ENCODE peak calls at places on chromosomes 16 and 17, in nine cellular contexts. U is NB4, K is lung, C is fibroblast of pulmonary artery, F is progenitor cell of endocrine pancreas, G is pancreas, E is neural progenitor cell, B is epithelial cell of proximal tubule, X is thoracic aorta. I is an unnamed sample.

GRCh38 chr17:66691644-66692500 is 143.0 kb upstream of the CACNG5 start:
- DNase-seq in X (no peak), K (no peak), B (no peak), U (peak; percentile 20), C (peak; percentile 91), F (no peak), G (no peak), E (no peak), I (no peak)

GRCh38 chr16:54034684-54035083 is 251.9 kb downstream of the IRX3 start:
- DNase-seq in B (no peak), E (no peak), K (no peak), F (no peak), X (no peak), G (no peak), C (peak; percentile 16), U (peak; percentile 58), I (no peak)

GRCh38 chr17:72525225-72525988 is 404.6 kb downstream of the SOX9 start:
- DNase-seq in B (no peak), U (no peak), C (no peak), K (no peak), G (no peak), E (no peak), F (no peak), X (no peak), I (no peak)

GRCh38 chr17:836154-836553 is 54.0 kb downstream of the MRM3 start:
- DNase-seq in G (no peak), F (no peak), C (peak; percentile 21), B (no peak), K (no peak), U (no peak), X (no peak), E (no peak), I (no peak)

GRCh38 chr17:19346351-19347255 is 15.9 kb downstream of the B9D1 start:
- DNase-seq in B (no peak), X (peak; percentile 83), U (peak; percentile 92), E (no peak), G (peak; percentile 12), F (no peak), K (no peak), C (peak; percentile 92), I (no peak)

GRCh38 chr16:30395992-30396560 is 856 bp downstream of the ZNF48 start:
- DNase-seq in X (no peak), C (no peak), K (no peak), B (no peak), G (no peak), U (peak; percentile 72), F (no peak), E (no peak), I (no peak)

GRCh38 chr16:83441523-83441922 is 366.3 kb upstream of the HSBP1 start:
- DNase-seq in F (no peak), B (no peak), C (no peak), G (no peak), K (no peak), U (no peak), X (no peak), E (no peak), I (no peak)

GRCh38 chr16:3625911-3626732 is 14.7 kb upstream of the SLX4 start:
- DNase-seq in B (no peak), F (no peak), G (no peak), E (no peak), X (no peak), U (peak; percentile 76), C (peak; percentile 75), K (no peak), I (no peak)

GRCh38 chr17:16986391-16986790 is 14.5 kb upstream of the TNFRSF13B start:
- DNase-seq in U (no peak), C (no peak), F (no peak), K (no peak), X (no peak), B (no peak), E (no peak), G (no peak), I (no peak)

GRCh38 chr17:47915667-47916242 is 19.7 kb downstream of the SP2 start:
- DNase-seq in G (no peak), K (no peak), C (no peak), E (no peak), F (no peak), B (no peak), X (no peak), U (no peak), I (no peak)

GRCh38 chr17:39081851-39082250 is 69.6 kb downstream of the PLXDC1 start:
- DNase-seq in C (no peak), K (no peak), G (no peak), X (no peak), E (no peak), B (no peak), U (no peak), F (no peak), I (no peak)

GRCh38 chr16:10609410-10609774 is 29.0 kb upstream of the EMP2 start:
- DNase-seq in K (no peak), X (no peak), U (no peak), C (peak; percentile 69), G (no peak), E (no peak), F (no peak), B (no peak), I (no peak)

GRCh38 chr16:12362482-12363458 is 386.2 kb downstream of the SNX29 start:
- DNase-seq in F (no peak), K (no peak), U (no peak), B (no peak), C (peak; percentile 13), G (no peak), E (no peak), X (no peak), I (no peak)
- TF ChIP-seq CTCF in F (no peak), K (no peak), U (no peak), B (no peak), C (no peak), G (no peak), E (no peak), X (no peak), I (no peak)

DNA sequence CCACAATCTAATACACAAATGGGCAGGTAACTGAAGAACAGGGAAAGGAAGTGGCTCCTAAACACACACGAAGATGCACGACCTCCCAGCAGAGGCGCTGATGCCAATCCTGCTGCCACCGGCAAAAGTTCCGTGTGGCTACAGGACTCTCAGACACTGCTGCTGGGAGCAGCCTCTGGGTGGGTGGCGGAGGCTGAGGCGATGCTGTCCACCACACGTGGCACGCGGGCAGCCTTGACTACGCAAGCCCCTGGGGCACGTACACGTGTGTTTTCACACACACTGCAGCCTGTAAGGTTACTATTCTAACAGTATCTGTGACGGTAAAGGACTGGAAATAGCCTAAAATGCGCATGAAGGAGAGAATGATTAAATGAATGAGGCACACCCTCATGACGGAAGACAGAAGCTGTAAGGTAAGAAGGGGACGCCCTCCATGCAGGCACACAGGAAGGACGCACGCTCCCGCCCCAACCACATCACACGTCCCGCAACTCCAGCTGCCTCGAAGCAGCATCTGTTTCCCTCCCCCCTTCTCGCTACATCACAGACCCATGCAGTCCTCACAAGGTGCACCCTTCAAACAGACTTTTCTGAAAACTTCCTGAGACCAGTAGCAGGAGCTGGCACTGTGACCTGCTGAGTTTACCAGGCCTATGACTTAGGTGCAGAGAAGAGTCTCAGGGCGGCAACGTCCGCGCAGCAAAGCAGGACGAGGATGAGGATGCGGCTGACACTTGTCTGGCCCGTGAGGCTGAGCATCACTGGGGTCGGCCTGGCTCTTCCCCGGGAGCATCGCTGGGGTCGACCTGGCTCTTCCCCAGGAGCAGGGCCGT is 28.7 kb upstream of the FASN start:
- DNase-seq in U (no peak), E (no peak), G (no peak), K (no peak), X (no peak), B (no peak), F (no peak), C (no peak), I (no peak)
- TF ChIP-seq CTCF in U (no peak), E (no peak), G (no peak), K (no peak), X (no peak), B (no peak), F (no peak), C (no peak), I (no peak)

GRCh38 chr17:55241097-55241496 is 23.7 kb upstream of the HLF start:
- DNase-seq in U (no peak), B (no peak), X (no peak), C (no peak), G (no peak), E (no peak), F (no peak), K (no peak), I (no peak)

GRCh38 chr17:55238197-55238930 is 26.4 kb upstream of the HLF start:
- DNase-seq in F (peak; percentile 91), E (peak; percentile 96), U (no peak), C (peak; percentile 90), G (peak; percentile 95), X (peak; percentile 65), K (peak; percentile 90), B (peak; percentile 43), I (peak; percentile 97)

GRCh38 chr17:55237826-55238196 is 26.9 kb upstream of the HLF start:
- DNase-seq in B (no peak), X (no peak), G (no peak), U (no peak), C (no peak), E (no peak), F (no peak), K (no peak), I (no peak)

GRCh38 chr17:55237268-55237667 is 27.5 kb upstream of the HLF start:
- DNase-seq in C (no peak), E (no peak), K (no peak), F (no peak), U (no peak), B (no peak), G (no peak), X (no peak), I (no peak)

GRCh38 chr17:55238931-55239297 is 25.8 kb upstream of the HLF start:
- DNase-seq in X (no peak), C (no peak), B (peak; percentile 3), G (peak; percentile 13), U (no peak), F (no peak), E (peak; percentile 42), K (no peak), I (no peak)
- TF ChIP-seq CTCF in X (no peak), C (no peak), B (peak; percentile 32), G (no peak), U (no peak), F (no peak), E (peak; percentile 20), K (no peak), I (no peak)

GRCh38 chr16:69566437-69567030 is 768 bp downstream of the NFAT5 start:
- DNase-seq in U (peak; percentile 70), G (peak; percentile 43), C (peak; percentile 71), B (no peak), X (no peak), F (peak; percentile 19), E (peak; percentile 75), K (peak; percentile 68), I (peak; percentile 70)

GRCh38 chr16:69563605-69564580 is 1.9 kb upstream of the NFAT5 start:
- DNase-seq in C (peak; percentile 17), B (no peak), X (no peak), U (peak; percentile 96), G (no peak), E (peak; percentile 92), F (no peak), K (no peak), I (peak; percentile 63)

GRCh38 chr16:69565611-69566436 is at the start of gene NFAT5:
- DNase-seq in X (peak; percentile 25), U (peak; percentile 94), G (peak; percentile 95), E (peak; percentile 95), F (peak; percentile 89), B (no peak), C (peak; percentile 86), K (peak; percentile 89), I (peak; percentile 84)

GRCh38 chr16:69564845-69565610 is 738 bp upstream of the NFAT5 start:
- DNase-seq in X (no peak), G (no peak), B (no peak), F (no peak), E (no peak), C (peak; percentile 11), K (no peak), U (no peak), I (no peak)

GRCh38 chr16:69567031-69567680 is 1.4 kb downstream of the NFAT5 start:
- DNase-seq in K (no peak), F (no peak), U (peak; percentile 52), X (no peak), C (no peak), G (peak; percentile 31), E (no peak), B (peak; percentile 23), I (peak; percentile 54)
- TF ChIP-seq CTCF in K (no peak), F (peak; percentile 41), U (no peak), X (no peak), C (peak; percentile 29), G (no peak), E (peak; percentile 28), B (peak; percentile 25), I (peak; percentile 15)